ENCODE peak calls at places on chromosome 17, in nine cellular contexts. One of them, this sample, is unnamed.

GRCh38 chr17:80195671-80196529 is 24.2 kb downstream of the SGSH start:
- DNase-seq in spleen: peak
- DNase-seq in AG04450: no peak
- DNase-seq in astrocyte of the cerebellum: no peak
- DNase-seq in heart left ventricle: no peak
- DNase-seq in choroid plexus epithelial cell: peak
- DNase-seq in heart right ventricle: no peak
- DNase-seq in tibial artery: no peak
- DNase-seq in stomach: no peak
- DNase-seq in this sample: no peak

GRCh38 chr17:31226373-31226772 is 70.7 kb downstream of the OMG start:
- DNase-seq in heart left ventricle: no peak
- DNase-seq in tibial artery: no peak
- DNase-seq in astrocyte of the cerebellum: no peak
- DNase-seq in spleen: no peak
- DNase-seq in AG04450: no peak
- DNase-seq in choroid plexus epithelial cell: no peak
- DNase-seq in heart right ventricle: no peak
- DNase-seq in stomach: no peak
- DNase-seq in this sample: no peak

GRCh38 chr17:39198186-39198566 is 707 bp upstream of the CACNB1 start:
- DNase-seq in stomach: no peak
- DNase-seq in heart left ventricle: no peak
- DNase-seq in AG04450: no peak
- DNase-seq in choroid plexus epithelial cell: no peak
- DNase-seq in spleen: no peak
- DNase-seq in heart right ventricle: no peak
- DNase-seq in tibial artery: no peak
- DNase-seq in astrocyte of the cerebellum: no peak
- DNase-seq in this sample: no peak

GRCh38 chr17:12940699-12941098 is 77.1 kb downstream of the ELAC2 start:
- DNase-seq in stomach: no peak
- DNase-seq in spleen: no peak
- DNase-seq in choroid plexus epithelial cell: no peak
- DNase-seq in heart left ventricle: no peak
- DNase-seq in tibial artery: no peak
- DNase-seq in astrocyte of the cerebellum: no peak
- DNase-seq in heart right ventricle: no peak
- DNase-seq in AG04450: no peak
- DNase-seq in this sample: no peak

GRCh38 chr17:55246583-55246982 is 18.2 kb upstream of the HLF start:
- DNase-seq in heart left ventricle: no peak
- DNase-seq in stomach: no peak
- DNase-seq in AG04450: no peak
- DNase-seq in astrocyte of the cerebellum: no peak
- DNase-seq in choroid plexus epithelial cell: no peak
- DNase-seq in tibial artery: no peak
- DNase-seq in spleen: no peak
- DNase-seq in heart right ventricle: no peak
- DNase-seq in this sample: no peak

GRCh38 chr17:69417545-69418483 is 3.3 kb downstream of the MAP2K6 start:
- DNase-seq in heart left ventricle: no peak
- DNase-seq in spleen: no peak
- DNase-seq in tibial artery: no peak
- DNase-seq in stomach: no peak
- DNase-seq in AG04450: no peak
- DNase-seq in astrocyte of the cerebellum: no peak
- DNase-seq in choroid plexus epithelial cell: peak
- DNase-seq in heart right ventricle: no peak
- DNase-seq in this sample: no peak

GRCh38 chr17:27538156-27538955 is 82.1 kb downstream of the KSR1 start:
- DNase-seq in astrocyte of the cerebellum: no peak
- DNase-seq in heart left ventricle: no peak
- DNase-seq in spleen: no peak
- DNase-seq in tibial artery: peak
- DNase-seq in choroid plexus epithelial cell: no peak
- DNase-seq in AG04450: no peak
- DNase-seq in heart right ventricle: no peak
- DNase-seq in stomach: no peak
- DNase-seq in this sample: no peak

GRCh38 chr17:64020068-64020766 is at the start of gene ICAM2:
- DNase-seq in astrocyte of the cerebellum: no peak
- DNase-seq in heart right ventricle: peak
- DNase-seq in spleen: peak
- DNase-seq in heart left ventricle: peak
- DNase-seq in stomach: peak
- DNase-seq in AG04450: no peak
- DNase-seq in tibial artery: no peak
- DNase-seq in choroid plexus epithelial cell: no peak
- DNase-seq in this sample: no peak

GRCh38 chr17:51000835-51001638 is 119.6 kb downstream of the SPAG9 start:
- DNase-seq in astrocyte of the cerebellum: peak
- DNase-seq in tibial artery: no peak
- DNase-seq in heart left ventricle: no peak
- DNase-seq in spleen: no peak
- DNase-seq in AG04450: peak
- DNase-seq in heart right ventricle: no peak
- DNase-seq in stomach: no peak
- DNase-seq in choroid plexus epithelial cell: peak
- DNase-seq in this sample: peak

GRCh38 chr17:81341347-81342061 is 46.4 kb upstream of the SLC38A10 start:
- DNase-seq in astrocyte of the cerebellum: no peak
- DNase-seq in choroid plexus epithelial cell: no peak
- DNase-seq in AG04450: no peak
- DNase-seq in heart left ventricle: no peak
- DNase-seq in spleen: peak
- DNase-seq in stomach: no peak
- DNase-seq in heart right ventricle: no peak
- DNase-seq in tibial artery: no peak
- DNase-seq in this sample: no peak

GRCh38 chr17:81339180-81339501 is 44.0 kb upstream of the SLC38A10 start:
- DNase-seq in AG04450: no peak
- DNase-seq in astrocyte of the cerebellum: no peak
- DNase-seq in tibial artery: no peak
- DNase-seq in spleen: no peak
- DNase-seq in heart right ventricle: no peak
- DNase-seq in stomach: no peak
- DNase-seq in heart left ventricle: no peak
- DNase-seq in choroid plexus epithelial cell: no peak
- DNase-seq in this sample: no peak

GRCh38 chr17:81342062-81342699 is 47.1 kb upstream of the SLC38A10 start:
- DNase-seq in heart left ventricle: no peak
- DNase-seq in AG04450: no peak
- DNase-seq in spleen: no peak
- DNase-seq in stomach: no peak
- DNase-seq in tibial artery: no peak
- DNase-seq in heart right ventricle: no peak
- DNase-seq in astrocyte of the cerebellum: no peak
- DNase-seq in choroid plexus epithelial cell: peak
- DNase-seq in this sample: no peak

GRCh38 chr17:81339502-81340296 is 44.6 kb upstream of the SLC38A10 start:
- DNase-seq in heart right ventricle: no peak
- DNase-seq in astrocyte of the cerebellum: no peak
- DNase-seq in heart left ventricle: no peak
- DNase-seq in spleen: peak
- DNase-seq in stomach: no peak
- DNase-seq in AG04450: no peak
- DNase-seq in tibial artery: no peak
- DNase-seq in choroid plexus epithelial cell: no peak
- DNase-seq in this sample: no peak

GRCh38 chr17:81340606-81341346 is 45.7 kb upstream of the SLC38A10 start:
- DNase-seq in stomach: no peak
- DNase-seq in astrocyte of the cerebellum: no peak
- DNase-seq in spleen: peak
- DNase-seq in choroid plexus epithelial cell: peak
- DNase-seq in tibial artery: no peak
- DNase-seq in heart left ventricle: no peak
- DNase-seq in heart right ventricle: no peak
- DNase-seq in AG04450: no peak
- DNase-seq in this sample: no peak
- H3K4me3 ChIP-seq in stomach: peak
- H3K4me3 ChIP-seq in astrocyte of the cerebellum: peak
- H3K4me3 ChIP-seq in spleen: no peak
- H3K4me3 ChIP-seq in choroid plexus epithelial cell: peak
- H3K4me3 ChIP-seq in tibial artery: peak
- H3K4me3 ChIP-seq in heart left ventricle: peak
- H3K4me3 ChIP-seq in heart right ventricle: peak
- H3K4me3 ChIP-seq in AG04450: peak
- H3K4me3 ChIP-seq in this sample: peak

GRCh38 chr17:82394296-82394695 is 22.7 kb downstream of the UTS2R start:
- DNase-seq in astrocyte of the cerebellum: no peak
- DNase-seq in spleen: no peak
- DNase-seq in heart left ventricle: peak
- DNase-seq in AG04450: no peak
- DNase-seq in heart right ventricle: no peak
- DNase-seq in tibial artery: no peak
- DNase-seq in choroid plexus epithelial cell: no peak
- DNase-seq in stomach: no peak
- DNase-seq in this sample: no peak
- H3K4me3 ChIP-seq in astrocyte of the cerebellum: no peak
- H3K4me3 ChIP-seq in spleen: no peak
- H3K4me3 ChIP-seq in heart left ventricle: no peak
- H3K4me3 ChIP-seq in AG04450: no peak
- H3K4me3 ChIP-seq in heart right ventricle: no peak
- H3K4me3 ChIP-seq in tibial artery: no peak
- H3K4me3 ChIP-seq in choroid plexus epithelial cell: no peak
- H3K4me3 ChIP-seq in stomach: no peak
- H3K4me3 ChIP-seq in this sample: no peak

DNA sequence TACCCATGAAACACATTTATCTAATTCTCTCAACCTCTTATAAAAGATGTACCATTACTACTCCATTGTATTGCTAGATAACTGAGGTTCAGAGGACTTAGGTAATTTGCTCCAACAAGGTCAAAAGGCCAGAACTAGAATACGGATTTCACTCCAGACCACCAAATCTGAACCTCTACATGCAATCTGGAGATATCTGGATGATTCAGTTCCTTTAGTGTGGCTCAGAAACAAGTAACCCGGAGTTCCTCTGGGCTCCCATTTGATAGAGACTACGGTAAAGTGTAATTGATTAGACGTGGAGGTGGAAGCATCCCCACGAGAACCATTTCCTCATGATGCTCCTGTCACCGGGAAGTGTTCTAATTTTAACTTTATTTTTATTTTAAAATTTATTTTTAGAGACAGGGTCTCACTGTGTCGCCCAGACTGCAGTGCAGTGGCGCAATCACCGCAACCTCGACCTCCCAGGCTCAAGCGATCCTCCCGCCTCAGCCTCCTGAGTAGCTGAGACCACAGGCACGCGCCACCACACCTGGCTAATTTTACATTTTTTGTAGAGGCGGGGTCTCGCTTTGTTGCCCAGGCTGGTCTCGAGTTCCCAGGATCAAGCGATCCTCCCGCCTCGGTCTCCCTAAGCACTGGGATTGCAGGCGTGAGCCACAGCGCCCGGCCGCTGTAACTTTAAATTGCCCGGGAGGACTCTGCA is 608 bp upstream of the COX10 start:
- DNase-seq in heart right ventricle: no peak
- DNase-seq in astrocyte of the cerebellum: no peak
- DNase-seq in spleen: no peak
- DNase-seq in stomach: no peak
- DNase-seq in AG04450: no peak
- DNase-seq in heart left ventricle: no peak
- DNase-seq in tibial artery: no peak
- DNase-seq in choroid plexus epithelial cell: no peak
- DNase-seq in this sample: no peak
- H3K4me3 ChIP-seq in heart right ventricle: peak
- H3K4me3 ChIP-seq in astrocyte of the cerebellum: peak
- H3K4me3 ChIP-seq in spleen: peak
- H3K4me3 ChIP-seq in stomach: peak
- H3K4me3 ChIP-seq in AG04450: peak
- H3K4me3 ChIP-seq in heart left ventricle: peak
- H3K4me3 ChIP-seq in tibial artery: peak
- H3K4me3 ChIP-seq in choroid plexus epithelial cell: peak
- H3K4me3 ChIP-seq in this sample: peak

GRCh38 chr17:40323317-40323716 is 14.3 kb downstream of the RARA start:
- DNase-seq in heart right ventricle: no peak
- DNase-seq in spleen: no peak
- DNase-seq in tibial artery: no peak
- DNase-seq in AG04450: no peak
- DNase-seq in choroid plexus epithelial cell: no peak
- DNase-seq in heart left ventricle: no peak
- DNase-seq in stomach: no peak
- DNase-seq in astrocyte of the cerebellum: no peak
- DNase-seq in this sample: no peak

GRCh38 chr17:40321502-40322416 is 12.8 kb downstream of the RARA start:
- DNase-seq in tibial artery: peak
- DNase-seq in heart left ventricle: peak
- DNase-seq in choroid plexus epithelial cell: no peak
- DNase-seq in spleen: peak
- DNase-seq in heart right ventricle: peak
- DNase-seq in AG04450: no peak
- DNase-seq in stomach: peak
- DNase-seq in astrocyte of the cerebellum: no peak
- DNase-seq in this sample: no peak

GRCh38 chr17:40320771-40321501 is 12.0 kb downstream of the RARA start:
- DNase-seq in tibial artery: peak
- DNase-seq in AG04450: no peak
- DNase-seq in heart right ventricle: peak
- DNase-seq in spleen: peak
- DNase-seq in stomach: no peak
- DNase-seq in heart left ventricle: peak
- DNase-seq in astrocyte of the cerebellum: no peak
- DNase-seq in choroid plexus epithelial cell: no peak
- DNase-seq in this sample: no peak

GRCh38 chr17:40323731-40324650 is 15.0 kb downstream of the RARA start:
- DNase-seq in heart left ventricle: peak
- DNase-seq in spleen: peak
- DNase-seq in AG04450: no peak
- DNase-seq in stomach: no peak
- DNase-seq in choroid plexus epithelial cell: no peak
- DNase-seq in astrocyte of the cerebellum: no peak
- DNase-seq in tibial artery: peak
- DNase-seq in heart right ventricle: peak
- DNase-seq in this sample: no peak

DNA sequence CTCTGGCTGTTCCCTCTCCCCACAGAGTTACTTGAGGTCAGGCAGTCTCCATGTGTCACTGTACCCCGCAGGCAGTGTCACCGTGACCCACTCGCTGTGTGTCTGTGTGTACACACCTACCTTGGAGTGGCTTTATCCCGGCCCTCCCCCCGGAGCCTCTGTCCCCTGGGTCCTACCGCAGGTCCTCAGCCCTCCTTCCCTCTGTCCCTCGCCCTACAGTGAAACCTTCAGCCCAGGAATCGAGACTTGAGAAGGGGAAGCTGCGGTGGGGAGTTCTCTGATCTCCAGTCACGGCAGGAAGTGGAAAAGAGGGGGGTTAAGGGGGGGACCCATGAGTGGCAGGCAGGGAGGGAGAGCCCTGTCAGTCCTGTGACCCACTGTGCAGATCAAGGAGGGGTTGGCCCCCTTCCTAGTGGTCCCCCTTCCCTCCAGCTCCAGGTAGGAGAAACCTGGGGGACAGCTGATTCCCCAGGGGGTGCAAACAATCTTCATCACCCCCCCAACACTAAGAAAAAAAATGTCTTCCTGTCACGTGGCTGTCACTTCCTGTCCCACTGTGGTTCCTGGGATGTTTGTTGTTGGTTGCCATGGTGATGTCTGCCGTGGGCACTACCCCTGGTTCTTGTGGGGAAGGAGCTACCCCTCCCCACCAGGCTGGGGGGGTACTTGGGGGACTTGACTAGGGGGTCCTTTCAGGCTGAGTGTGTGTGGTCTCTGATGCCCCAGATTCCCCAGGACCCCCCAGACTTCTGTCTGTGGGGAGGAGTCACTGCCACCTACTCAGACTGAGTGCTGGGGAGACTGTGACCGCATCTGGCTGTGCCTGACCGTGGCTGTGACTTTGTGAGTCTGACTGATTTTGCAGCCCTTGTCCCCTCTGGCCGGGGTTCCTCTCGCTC is 13.7 kb downstream of the RARA start:
- DNase-seq in AG04450: no peak
- DNase-seq in heart right ventricle: peak
- DNase-seq in spleen: peak
- DNase-seq in choroid plexus epithelial cell: peak
- DNase-seq in stomach: peak
- DNase-seq in heart left ventricle: peak
- DNase-seq in tibial artery: peak
- DNase-seq in astrocyte of the cerebellum: no peak
- DNase-seq in this sample: no peak
- H3K4me3 ChIP-seq in AG04450: peak
- H3K4me3 ChIP-seq in heart right ventricle: peak
- H3K4me3 ChIP-seq in spleen: peak
- H3K4me3 ChIP-seq in choroid plexus epithelial cell: peak
- H3K4me3 ChIP-seq in stomach: peak
- H3K4me3 ChIP-seq in heart left ventricle: peak
- H3K4me3 ChIP-seq in tibial artery: peak
- H3K4me3 ChIP-seq in astrocyte of the cerebellum: peak
- H3K4me3 ChIP-seq in this sample: peak

This sample was measured in retinal pigment epithelial cell.